ENCODE peak calls at places on chromosomes 1 and 21, in four cellular contexts. M is prostate gland; O is lower lobe of right lung; K is stimulated activated CD4-positive, alpha-beta T cell treated with anti-CD3 and anti-CD28 coated beads, Interleukin-12 subunit alpha, Interleukin-12 subunit beta, amount 100 ng/mL, for 4 hours. T is an unnamed sample.

GRCh38 chr1:19835573-19835972 is 20.5 kb upstream of the RNF186 start:
- DNase-seq in O (no peak), M (no peak), K (no peak), T (no peak)

GRCh38 chr1:17010601-17011438 is 908 bp downstream of the ATP13A2 start:
- DNase-seq in M (no peak), O (peak; percentile 68), K (peak; percentile 5), T (peak; percentile 41)

GRCh38 chr1:179327679-179328078 is 34.1 kb downstream of the SOAT1 start:
- DNase-seq in O (no peak), M (no peak), K (no peak), T (no peak)

GRCh38 chr1:59204001-59204400 is 92.9 kb upstream of the FGGY start:
- DNase-seq in M (peak; percentile 50), K (no peak), O (peak; percentile 54), T (no peak)

GRCh38 chr1:28248273-28249012 is 10.9 kb upstream of the SESN2 start:
- DNase-seq in O (peak; percentile 82), M (peak; percentile 68), K (peak; percentile 77), T (peak; percentile 87)

GRCh38 chr1:43232482-43232881 is 37.3 kb upstream of the TMEM125 start:
- DNase-seq in K (no peak), M (no peak), O (no peak), T (no peak)

GRCh38 chr1:154961207-154961496 is 430 bp downstream of the PYGO2 start:
- DNase-seq in O (no peak), K (peak; percentile 84), M (no peak), T (no peak)

GRCh38 chr1:101008229-101008628 is 17.4 kb downstream of the DPH5 start:
- DNase-seq in O (no peak), M (no peak), K (no peak), T (no peak)

GRCh38 chr21:32463889-32464300 is 51.4 kb downstream of the EVA1C start:
- DNase-seq in O (no peak), K (no peak), M (peak; percentile 54), T (no peak)

GRCh38 chr1:35449334-35450008 is 107.7 kb downstream of the KIAA0319L start:
- DNase-seq in O (no peak), K (no peak), M (no peak), T (no peak)

GRCh38 chr1:214505134-214505533 is 46.3 kb downstream of the PTPN14 start:
- DNase-seq in O (no peak), M (no peak), K (no peak), T (no peak)

GRCh38 chr21:14945176-14945575 is 119.6 kb downstream of the NRIP1 start:
- DNase-seq in O (no peak), M (no peak), K (no peak), T (no peak)

GRCh38 chr21:40176732-40177131 is 309.5 kb downstream of the PCP4 start:
- DNase-seq in M (no peak), K (no peak), O (no peak), T (no peak)

GRCh38 chr1:36464605-36465393 is 615 bp upstream of the MRPS15 start:
- DNase-seq in M (no peak), O (no peak), K (no peak), T (no peak)

GRCh38 chr1:24683713-24684162 is 40.6 kb downstream of the SRRM1 start:
- DNase-seq in O (no peak), M (no peak), K (no peak), T (no peak)

GRCh38 chr1:10339815-10340214 is 59.0 kb upstream of the PGD start:
- DNase-seq in K (no peak), M (no peak), O (no peak), T (no peak)

GRCh38 chr1:27357281-27358037 is 9.3 kb downstream of the MAP3K6 start:
- DNase-seq in O (peak; percentile 88), M (peak; percentile 77), K (peak; percentile 76), T (peak; percentile 92)

GRCh38 chr1:156086256-156086662 is 4.0 kb upstream of the MEX3A start:
- DNase-seq in K (no peak), M (no peak), O (peak; percentile 74), T (no peak)

GRCh38 chr1:30329802-30330557 is 393.4 kb downstream of the MATN1 start:
- DNase-seq in K (no peak), M (no peak), O (no peak), T (no peak)

GRCh38 chr1:33338495-33339211 is 17.8 kb upstream of the A3GALT2 start:
- DNase-seq in K (no peak), M (peak; percentile 58), O (peak; percentile 66), T (no peak)

GRCh38 chr1:41073971-41074370 is 52.4 kb upstream of the SLFNL1 start:
- DNase-seq in O (no peak), K (no peak), M (no peak), T (no peak)

T was measured in activated T-cell treated with anti-CD3 and anti-CD28 coated beads, Interleukin-2, amount 50 U/mL, for 24 hours.